ENCODE peak calls at places on chromosomes 7 and 10, in four cellular contexts. R is NCI-H460; D is ureter; Q is activated CD4-positive, CD25-positive, alpha-beta regulatory T cell treated with anti-CD3 and anti-CD28 coated beads, Interleukin-2, amount 50 U/mL, for 72 hours. H is an unnamed sample.

GRCh38 chr7:23268167-23268566 is 21.6 kb downstream of the GPNMB start:
- DNase-seq in R (no peak), D (no peak), Q (no peak), H (no peak)

GRCh38 chr10:77501152-77501845 is 136.3 kb downstream of the KCNMA1 start:
- DNase-seq in R (no peak), D (peak; percentile 53), Q (no peak), H (peak; percentile 86)

GRCh38 chr7:1966631-1967200 is 266.0 kb downstream of the MAD1L1 start:
- DNase-seq in R (no peak), D (no peak), Q (no peak), H (no peak)

GRCh38 chr7:113394856-113395255 is 276.5 kb upstream of the SMIM30 start:
- DNase-seq in R (no peak), D (no peak), Q (no peak), H (no peak)

GRCh38 chr7:100957832-100958421 is 8.6 kb downstream of the MUC3A start:
- DNase-seq in R (no peak), D (no peak), Q (no peak), H (no peak)

GRCh38 chr10:12974845-12975199 is 26.7 kb downstream of the CCDC3 start:
- DNase-seq in R (no peak), D (no peak), Q (no peak), H (no peak)

GRCh38 chr10:1187151-1187854 is 131.1 kb downstream of the WDR37 start:
- DNase-seq in R (no peak), D (no peak), Q (no peak), H (no peak)

GRCh38 chr10:14971867-14972448 is 12.8 kb downstream of the MEIG1 start:
- DNase-seq in R (peak; percentile 21), D (no peak), Q (peak; percentile 45), H (no peak)

GRCh38 chr10:91511549-91512330 is 101.6 kb downstream of the HECTD2 start:
- DNase-seq in R (peak; percentile 44), D (no peak), Q (no peak), H (peak; percentile 36)

GRCh38 chr7:79118143-79118542 is 335.3 kb downstream of the MAGI2 start:
- DNase-seq in R (no peak), D (no peak), Q (no peak), H (no peak)

GRCh38 chr10:124453965-124454610 is 4.3 kb upstream of the NKX1-2 start:
- DNase-seq in R (no peak), D (no peak), Q (no peak), H (no peak)